ENCODE peak calls at places on chromosomes 13 and 19, in ten cellular contexts. F is left ventricle myocardium inferior; P is HEK293T; N is nucleus accumbens; W is effector CD4-positive, alpha-beta T cell; Z is NCI-H1930; Y is astrocyte of the hippocampus; X is substantia nigra; J is mucosa of descending colon; B is T-helper 1 cell. I is an unnamed sample.

GRCh38 chr13:44514278-44514677 is 61.9 kb downstream of the TSC22D1 start:
- DNase-seq in F (no peak), P (no peak), N (no peak), W (no peak), Z (no peak), Y (no peak), X (no peak), J (no peak), B (no peak), I (no peak)

GRCh38 chr13:107254392-107254791 is 686.5 kb upstream of the ARGLU1 start:
- DNase-seq in F (no peak), P (no peak), N (no peak), W (no peak), Z (no peak), Y (no peak), X (no peak), J (no peak), B (no peak), I (no peak)

GRCh38 chr13:95039415-95039814 is 261.8 kb downstream of the ABCC4 start:
- DNase-seq in F (no peak), P (no peak), N (no peak), W (no peak), Z (no peak), Y (no peak), X (no peak), J (no peak), B (no peak), I (no peak)

GRCh38 chr19:447816-448546 is 12.9 kb downstream of the SHC2 start:
- DNase-seq in F (no peak), P (no peak), N (no peak), W (no peak), Z (no peak), Y (no peak), X (no peak), J (no peak), B (no peak), I (no peak)

GRCh38 chr19:13850910-13851753 is 25.8 kb upstream of the NANOS3 start:
- DNase-seq in F (peak; percentile 79), P (no peak), N (peak; percentile 31), W (peak; percentile 67), Z (no peak), Y (peak; percentile 98), X (peak; percentile 72), J (peak; percentile 90), B (no peak), I (peak; percentile 95)

GRCh38 chr13:49421391-49421790 is 22.5 kb downstream of the CAB39L start:
- DNase-seq in F (no peak), P (peak; percentile 15), N (no peak), W (no peak), Z (no peak), Y (no peak), X (no peak), J (no peak), B (peak; percentile 39), I (no peak)

GRCh38 chr13:20125129-20125782 is 35.6 kb downstream of the GJA3 start:
- DNase-seq in F (no peak), P (no peak), N (no peak), W (no peak), Z (no peak), Y (peak; percentile 63), X (no peak), J (no peak), B (no peak), I (no peak)

GRCh38 chr19:27972291-27973040 is 1240.5 kb downstream of the UQCRFS1 start:
- DNase-seq in F (no peak), P (no peak), N (no peak), W (no peak), Z (no peak), Y (peak; percentile 89), X (no peak), J (no peak), B (no peak), I (no peak)

GRCh38 chr13:83878691-83879410 is 3.4 kb downstream of the SLITRK1 start:
- DNase-seq in F (no peak), P (no peak), N (peak; percentile 48), W (no peak), Z (no peak), Y (peak; percentile 6), X (no peak), J (peak; percentile 22), B (no peak), I (no peak)

GRCh38 chr19:15532779-15533521 is 24.6 kb downstream of the CYP4F22 start:
- DNase-seq in F (no peak), P (no peak), N (no peak), W (no peak), Z (no peak), Y (no peak), X (no peak), J (no peak), B (peak; percentile 25), I (no peak)

GRCh38 chr19:21326169-21326568 is 3.0 kb downstream of the ZNF708 start:
- DNase-seq in F (no peak), P (no peak), N (no peak), W (no peak), Z (no peak), Y (no peak), X (no peak), J (no peak), B (no peak), I (no peak)

GRCh38 chr19:46009530-46010510 is 13.0 kb downstream of the PGLYRP1 start:
- DNase-seq in F (peak; percentile 61), P (peak; percentile 79), N (peak; percentile 63), W (peak; percentile 56), Z (peak; percentile 24), Y (peak; percentile 84), X (peak; percentile 13), J (peak; percentile 59), B (peak; percentile 59), I (peak; percentile 78)

GRCh38 chr13:99659234-99659633 is 158.0 kb downstream of the TM9SF2 start:
- DNase-seq in F (no peak), P (no peak), N (no peak), W (no peak), Z (no peak), Y (no peak), X (no peak), J (no peak), B (no peak), I (no peak)

GRCh38 chr13:75079226-75079625 is 402.7 kb downstream of the TBC1D4 start:
- DNase-seq in F (no peak), P (no peak), N (no peak), W (no peak), Z (no peak), Y (peak; percentile 73), X (no peak), J (no peak), B (no peak), I (no peak)

GRCh38 chr13:113161433-113161832 is 3.0 kb downstream of the PROZ start:
- DNase-seq in F (no peak), P (no peak), N (no peak), W (no peak), Z (no peak), Y (no peak), X (no peak), J (no peak), B (no peak), I (no peak)

GRCh38 chr13:113764793-113765190 is 5.8 kb downstream of the TMEM255B start:
- DNase-seq in F (no peak), P (no peak), N (no peak), W (no peak), Z (no peak), Y (no peak), X (no peak), J (no peak), B (no peak), I (no peak)

GRCh38 chr13:44759723-44760360 is 183.7 kb upstream of the TSC22D1 start:
- DNase-seq in F (peak; percentile 19), P (peak; percentile 21), N (no peak), W (no peak), Z (no peak), Y (peak; percentile 42), X (no peak), J (no peak), B (no peak), I (peak; percentile 18)

GRCh38 chr13:25489238-25489637 is 117.5 kb downstream of the ATP8A2 start:
- DNase-seq in F (no peak), P (no peak), N (peak; percentile 30), W (no peak), Z (no peak), Y (no peak), X (no peak), J (no peak), B (no peak), I (no peak)

GRCh38 chr13:35891973-35892441 is 239.2 kb downstream of the DCLK1 start:
- DNase-seq in F (no peak), P (no peak), N (no peak), W (no peak), Z (no peak), Y (peak; percentile 22), X (no peak), J (no peak), B (no peak), I (no peak)

GRCh38 chr19:49701271-49701786 is 10.4 kb downstream of the CPT1C start:
- DNase-seq in F (no peak), P (no peak), N (no peak), W (no peak), Z (no peak), Y (no peak), X (no peak), J (no peak), B (no peak), I (no peak)

GRCh38 chr13:48496796-48497195 is 36.1 kb downstream of the RCBTB2 start:
- DNase-seq in F (no peak), P (no peak), N (no peak), W (no peak), Z (no peak), Y (no peak), X (no peak), J (no peak), B (peak; percentile 79), I (no peak)

GRCh38 chr13:35472308-35473008 is 4.0 kb downstream of the MAB21L1 start:
- DNase-seq in F (no peak), P (no peak), N (no peak), W (no peak), Z (no peak), Y (no peak), X (no peak), J (no peak), B (no peak), I (no peak)

GRCh38 chr13:112982281-112983041 is 13.4 kb downstream of the MCF2L start:
- DNase-seq in F (no peak), P (no peak), N (no peak), W (no peak), Z (no peak), Y (no peak), X (no peak), J (no peak), B (no peak), I (no peak)

GRCh38 chr13:34555988-34556387 is 386.1 kb upstream of the NBEA start:
- DNase-seq in F (no peak), P (no peak), N (no peak), W (no peak), Z (no peak), Y (peak; percentile 18), X (no peak), J (no peak), B (no peak), I (no peak)

GRCh38 chr19:37936166-37936565 is 29.2 kb downstream of the SIPA1L3 start:
- DNase-seq in F (no peak), P (no peak), N (no peak), W (no peak), Z (no peak), Y (no peak), X (no peak), J (no peak), B (no peak), I (no peak)

GRCh38 chr13:80744147-80744914 is 403.4 kb upstream of the SPRY2 start:
- DNase-seq in F (no peak), P (no peak), N (no peak), W (no peak), Z (no peak), Y (no peak), X (no peak), J (no peak), B (no peak), I (no peak)

I was measured in psoas muscle.